ENCODE peak calls at places on chromosomes 6 and 20, in five cellular contexts. X is stimulated activated CD8-positive, alpha-beta memory T cell treated with anti-CD3 and anti-CD28 coated beads, Interleukin-7, amount 100 ng/mL, for 1 hour; I is chondrocyte; J is T-helper 1 cell; H is ACHN. W is an unnamed sample.
A peak's percentile ranks its signal among the peaks of the same experiment; 100 is the strongest.

GRCh38 chr6:137699036-137699683 is 167.9 kb upstream of the TNFAIP3 start:
- DNase-seq in X (no peak), I (no peak), J (no peak), H (no peak), W (no peak)

GRCh38 chr6:128725271-128726233 is 157.4 kb upstream of the LAMA2 start:
- DNase-seq in X (no peak), I (no peak), J (no peak), H (peak; percentile 50), W (no peak)

GRCh38 chr6:119284861-119285521 is 64.6 kb downstream of the MAN1A1 start:
- DNase-seq in X (no peak), I (no peak), J (no peak), H (peak; percentile 33), W (no peak)

GRCh38 chr20:62774076-62774714 is 22.1 kb upstream of the MRGBP start:
- DNase-seq in X (no peak), I (no peak), J (no peak), H (no peak), W (no peak)

GRCh38 chr20:19449051-19449450 is 236.6 kb downstream of the SLC24A3 start:
- DNase-seq in X (no peak), I (no peak), J (no peak), H (no peak), W (no peak)

GRCh38 chr6:148445116-148445515 is 102.5 kb downstream of the SASH1 start:
- DNase-seq in X (no peak), I (no peak), J (no peak), H (no peak), W (no peak)

GRCh38 chr20:5070570-5070969 is 49.2 kb downstream of the PCNA start:
- DNase-seq in X (no peak), I (no peak), J (no peak), H (no peak), W (no peak)

GRCh38 chr20:51156041-51156795 is 133.3 kb upstream of the KCNG1 start:
- DNase-seq in X (no peak), I (no peak), J (no peak), H (no peak), W (no peak)

GRCh38 chr20:46348972-46349741 is 40.9 kb upstream of the CDH22 start:
- DNase-seq in X (no peak), I (no peak), J (peak; percentile 27), H (peak; percentile 54), W (peak; percentile 26)

GRCh38 chr20:50788045-50788867 is 6.6 kb upstream of the BCAS4 start:
- DNase-seq in X (no peak), I (peak; percentile 8), J (no peak), H (peak; percentile 77), W (no peak)

GRCh38 chr20:39954585-39954984 is 734.5 kb downstream of the MAFB start:
- DNase-seq in X (no peak), I (no peak), J (no peak), H (no peak), W (no peak)

GRCh38 chr6:45483021-45483420 is 105.3 kb upstream of the SUPT3H start:
- DNase-seq in X (no peak), I (no peak), J (no peak), H (no peak), W (no peak)

GRCh38 chr20:22560817-22561216 is 23.6 kb downstream of the FOXA2 start:
- DNase-seq in X (no peak), I (no peak), J (no peak), H (no peak), W (no peak)

GRCh38 chr6:110325197-110325596 is 33.0 kb downstream of the METTL24 start:
- DNase-seq in X (no peak), I (no peak), J (no peak), H (no peak), W (no peak)

GRCh38 chr6:110875548-110876169 is 1.1 kb downstream of the AMD1 start:
- DNase-seq in X (peak; percentile 46), I (no peak), J (peak; percentile 62), H (peak; percentile 33), W (no peak)

GRCh38 chr20:48025061-48025515 is 239.8 kb upstream of the SULF2 start:
- DNase-seq in X (no peak), I (no peak), J (no peak), H (peak; percentile 86), W (no peak)

GRCh38 chr20:47031821-47032220 is 137.2 kb downstream of the EYA2 start:
- DNase-seq in X (no peak), I (no peak), J (no peak), H (no peak), W (no peak)

GRCh38 chr6:37155394-37156312 is 14.3 kb upstream of the PIM1 start:
- DNase-seq in X (no peak), I (no peak), J (no peak), H (no peak), W (no peak)

GRCh38 chr20:57807418-57808265 is 97.8 kb upstream of the PMEPA1 start:
- DNase-seq in X (no peak), I (peak; percentile 57), J (no peak), H (no peak), W (no peak)

GRCh38 chr20:1472556-1473243 is 6.1 kb upstream of the NSFL1C start:
- DNase-seq in X (no peak), I (no peak), J (no peak), H (no peak), W (no peak)

GRCh38 chr6:103036846-103037245 is 1643.3 kb downstream of the GRIK2 start:
- DNase-seq in X (no peak), I (no peak), J (no peak), H (no peak), W (no peak)

GRCh38 chr6:154613137-154613676 is 102.7 kb upstream of the CNKSR3 start:
- DNase-seq in X (no peak), I (no peak), J (no peak), H (no peak), W (no peak)

GRCh38 chr20:38759135-38759534 is 10.9 kb downstream of the ACTR5 start:
- DNase-seq in X (no peak), I (no peak), J (no peak), H (no peak), W (no peak)

GRCh38 chr6:105211831-105212230 is 32.0 kb upstream of the POPDC3 start:
- DNase-seq in X (no peak), I (no peak), J (no peak), H (no peak), W (no peak)

GRCh38 chr20:7938058-7938457 is 2.2 kb downstream of the HAO1 start:
- DNase-seq in X (no peak), I (no peak), J (no peak), H (no peak), W (no peak)

GRCh38 chr6:131682427-131682826 is 18.8 kb downstream of the OR2A4 start:
- DNase-seq in X (no peak), I (no peak), J (no peak), H (no peak), W (no peak)

GRCh38 chr20:20130399-20130798 is 78.1 kb downstream of the CFAP61 start:
- DNase-seq in X (no peak), I (no peak), J (no peak), H (peak; percentile 18), W (no peak)

GRCh38 chr6:4472953-4473642 is 303.1 kb upstream of the CDYL start:
- DNase-seq in X (no peak), I (no peak), J (no peak), H (no peak), W (no peak)

GRCh38 chr6:158769696-158770446 is 49.3 kb downstream of the EZR start:
- DNase-seq in X (no peak), I (no peak), J (no peak), H (no peak), W (no peak)

GRCh38 chr6:5290097-5290496 is 28.8 kb downstream of the FARS2 start:
- DNase-seq in X (no peak), I (no peak), J (no peak), H (no peak), W (no peak)

GRCh38 chr20:59993736-59994484 is 35.7 kb downstream of the CDH26 start:
- DNase-seq in X (no peak), I (no peak), J (no peak), H (no peak), W (no peak)

GRCh38 chr20:32823078-32823477 is 3.3 kb downstream of the MAPRE1 start:
- DNase-seq in X (no peak), I (no peak), J (no peak), H (peak; percentile 64), W (no peak)

GRCh38 chr6:485655-486054 is 94.1 kb downstream of the IRF4 start:
- DNase-seq in X (no peak), I (no peak), J (no peak), H (no peak), W (no peak)

GRCh38 chr6:122580731-122581130 is 29.5 kb upstream of the PKIB start:
- DNase-seq in X (no peak), I (no peak), J (no peak), H (no peak), W (no peak)

GRCh38 chr6:98641929-98642328 is 192.4 kb upstream of the POU3F2 start:
- DNase-seq in X (no peak), I (no peak), J (no peak), H (no peak), W (no peak)

GRCh38 chr20:63347950-63348827 is 13.0 kb downstream of the CHRNA4 start:
- DNase-seq in X (no peak), I (peak; percentile 80), J (no peak), H (no peak), W (no peak)

GRCh38 chr6:28892525-28892924 is 31.3 kb downstream of the TRIM27 start:
- DNase-seq in X (no peak), I (no peak), J (no peak), H (no peak), W (no peak)

GRCh38 chr20:54123587-54124180 is 50.1 kb downstream of the CYP24A1 start:
- DNase-seq in X (no peak), I (no peak), J (no peak), H (peak; percentile 75), W (no peak)

GRCh38 chr6:46505693-46506512 is 14.7 kb upstream of the RCAN2 start:
- DNase-seq in X (no peak), I (no peak), J (no peak), H (no peak), W (no peak)

GRCh38 chr20:59966428-59966827 is 8.2 kb downstream of the CDH26 start:
- DNase-seq in X (no peak), I (no peak), J (no peak), H (no peak), W (no peak)